ENCODE peak calls at places on chromosomes 4 and X, in ten cellular contexts. O, J, R, L, C, Z, N, X, B and K are unnamed samples.

GRCh38 chrX:51494409-51494808 is 2.0 kb downstream of the NUDT11 start:
- DNase-seq in R (no peak), Z (no peak), C (no peak), O (no peak), L (no peak), N (no peak), J (no peak), B (no peak), X (no peak), K (no peak)

GRCh38 chrX:78747471-78747870 is at the start of gene LPAR4:
- DNase-seq in X (no peak), L (peak), C (no peak), J (no peak), R (peak), Z (no peak), B (no peak), O (no peak), N (no peak), K (peak)

GRCh38 chr4:57078685-57079521 is 31.3 kb downstream of the IGFBP7 start:
- DNase-seq in Z (no peak), C (no peak), L (peak), R (peak), N (no peak), X (peak), J (no peak), B (peak), O (no peak), K (no peak)

GRCh38 chr4:98260047-98260578 is 1.1 kb upstream of the RAP1GDS1 start:
- DNase-seq in C (peak), N (peak), X (peak), J (peak), L (peak), O (no peak), B (no peak), Z (peak), R (no peak), K (peak)

GRCh38 chr4:165301833-165302232 is 25.6 kb upstream of the MSMO1 start:
- DNase-seq in N (no peak), R (no peak), O (no peak), L (no peak), X (no peak), B (no peak), C (no peak), J (no peak), Z (no peak), K (no peak)

GRCh38 chrX:120672389-120672788 is 42.5 kb upstream of the C1GALT1C1 start:
- DNase-seq in X (peak), O (peak), R (peak), Z (peak), C (peak), B (peak), N (peak), L (no peak), J (no peak), K (no peak)

GRCh38 chr4:47899639-47900038 is 14.7 kb downstream of the NFXL1 start:
- DNase-seq in R (no peak), L (no peak), C (no peak), Z (no peak), J (no peak), B (no peak), N (no peak), X (no peak), O (no peak), K (no peak)

GRCh38 chr4:82688091-82688815 is 110.3 kb downstream of the SCD5 start:
- DNase-seq in J (no peak), C (no peak), N (no peak), Z (no peak), O (no peak), X (no peak), R (no peak), L (no peak), B (no peak), K (no peak)

GRCh38 chr4:9916346-9916745 is 105.0 kb downstream of the SLC2A9 start:
- DNase-seq in J (no peak), C (no peak), N (no peak), L (no peak), Z (no peak), X (no peak), O (no peak), B (no peak), R (no peak), K (no peak)

GRCh38 chr4:158121203-158121586 is 51.6 kb downstream of the GASK1B start:
- DNase-seq in C (no peak), R (peak), Z (peak), N (no peak), X (peak), J (no peak), B (peak), L (no peak), O (peak), K (no peak)

GRCh38 chr4:43776371-43776770 is 672.2 kb downstream of the KCTD8 start:
- DNase-seq in C (no peak), X (peak), L (no peak), J (no peak), N (no peak), O (no peak), B (peak), Z (no peak), R (no peak), K (no peak)

GRCh38 chrX:19879742-19880378 is 7.5 kb downstream of the SH3KBP1 start:
- DNase-seq in L (no peak), O (no peak), N (no peak), R (no peak), J (no peak), C (no peak), Z (no peak), X (no peak), B (no peak), K (no peak)

GRCh38 chr4:174713181-174713580 is 115.9 kb downstream of the GLRA3 start:
- DNase-seq in L (no peak), C (no peak), J (no peak), X (no peak), O (no peak), B (no peak), R (no peak), Z (no peak), N (no peak), K (no peak)

GRCh38 chr4:46392421-46392820 is 2.5 kb upstream of the GABRA2 start:
- DNase-seq in C (no peak), Z (no peak), L (no peak), B (peak), R (no peak), O (no peak), X (peak), N (no peak), J (no peak), K (no peak)

GRCh38 chr4:4248036-4248884 is at the start of gene TMEM128:
- DNase-seq in X (peak), O (peak), R (peak), N (peak), L (peak), Z (peak), J (peak), B (peak), C (peak), K (peak)

GRCh38 chr4:41361831-41362646 is 105.3 kb downstream of the UCHL1 start:
- DNase-seq in Z (peak), L (no peak), J (no peak), O (no peak), N (no peak), C (no peak), B (no peak), R (no peak), X (no peak), K (no peak)

GRCh38 chr4:121227254-121227867 is 63.2 kb upstream of the TNIP3 start:
- DNase-seq in R (no peak), N (no peak), X (no peak), Z (no peak), L (no peak), B (no peak), O (no peak), C (no peak), J (no peak), K (no peak)

GRCh38 chr4:120864969-120865368 is 57.6 kb downstream of the PRDM5 start:
- DNase-seq in L (no peak), J (no peak), X (no peak), N (no peak), O (no peak), B (no peak), R (no peak), Z (no peak), C (no peak), K (no peak)

GRCh38 chr4:102342404-102343074 is 2.7 kb downstream of the SLC39A8 start:
- DNase-seq in R (no peak), Z (no peak), B (no peak), J (no peak), C (no peak), L (no peak), X (no peak), N (no peak), O (no peak), K (no peak)

GRCh38 chr4:105909699-105910340 is 14.5 kb downstream of the NPNT start:
- DNase-seq in J (no peak), R (peak), L (no peak), O (no peak), X (peak), N (no peak), C (no peak), B (peak), Z (no peak), K (no peak)

GRCh38 chr4:112448211-112448745 is 67.7 kb downstream of the NEUROG2 start:
- DNase-seq in O (peak), R (no peak), N (no peak), C (no peak), B (peak), J (no peak), Z (no peak), X (peak), L (no peak), K (no peak)

GRCh38 chr4:107444-108429 is 16.6 kb upstream of the ZNF718 start:
- DNase-seq in B (no peak), J (no peak), X (no peak), Z (no peak), O (no peak), C (no peak), R (no peak), N (no peak), L (peak), K (no peak)

GRCh38 chr4:167114416-167114971 is 119.8 kb downstream of the SPOCK3 start:
- DNase-seq in O (no peak), J (no peak), Z (no peak), N (no peak), X (no peak), L (no peak), C (no peak), B (peak), R (peak), K (no peak)

GRCh38 chr4:82561745-82562552 is at the start of gene TMEM150C:
- DNase-seq in L (peak), R (no peak), X (peak), Z (peak), J (peak), O (no peak), C (peak), B (peak), N (peak), K (peak)

GRCh38 chrX:39752820-39753219 is 344.9 kb downstream of the BCOR start:
- DNase-seq in C (no peak), Z (peak), O (no peak), L (no peak), X (no peak), N (no peak), J (no peak), B (peak), R (no peak), K (no peak)

GRCh38 chr4:120769227-120769626 is 153.3 kb downstream of the PRDM5 start:
- DNase-seq in N (no peak), L (no peak), C (no peak), Z (no peak), B (peak), R (no peak), X (peak), O (no peak), J (no peak), K (no peak)

GRCh38 chr4:113406723-113407016 is 354.9 kb downstream of the CAMK2D start:
- DNase-seq in J (no peak), C (no peak), L (no peak), X (no peak), Z (no peak), N (no peak), R (no peak), B (no peak), O (no peak), K (no peak)

GRCh38 chrX:14798805-14799397 is 74.0 kb downstream of the FANCB start:
- DNase-seq in O (no peak), R (no peak), C (no peak), L (no peak), B (no peak), J (no peak), N (no peak), X (no peak), Z (no peak), K (no peak)

GRCh38 chr4:110505440-110505839 is 29.5 kb downstream of the ENPEP start:
- DNase-seq in L (no peak), Z (no peak), R (no peak), C (no peak), J (no peak), N (no peak), X (no peak), B (no peak), O (no peak), K (no peak)
- TF ChIP-seq CTCF in L (no peak), Z (no peak), R (no peak), C (no peak), J (no peak), N (no peak), X (no peak), B (no peak), O (no peak), K (no peak)

DNA sequence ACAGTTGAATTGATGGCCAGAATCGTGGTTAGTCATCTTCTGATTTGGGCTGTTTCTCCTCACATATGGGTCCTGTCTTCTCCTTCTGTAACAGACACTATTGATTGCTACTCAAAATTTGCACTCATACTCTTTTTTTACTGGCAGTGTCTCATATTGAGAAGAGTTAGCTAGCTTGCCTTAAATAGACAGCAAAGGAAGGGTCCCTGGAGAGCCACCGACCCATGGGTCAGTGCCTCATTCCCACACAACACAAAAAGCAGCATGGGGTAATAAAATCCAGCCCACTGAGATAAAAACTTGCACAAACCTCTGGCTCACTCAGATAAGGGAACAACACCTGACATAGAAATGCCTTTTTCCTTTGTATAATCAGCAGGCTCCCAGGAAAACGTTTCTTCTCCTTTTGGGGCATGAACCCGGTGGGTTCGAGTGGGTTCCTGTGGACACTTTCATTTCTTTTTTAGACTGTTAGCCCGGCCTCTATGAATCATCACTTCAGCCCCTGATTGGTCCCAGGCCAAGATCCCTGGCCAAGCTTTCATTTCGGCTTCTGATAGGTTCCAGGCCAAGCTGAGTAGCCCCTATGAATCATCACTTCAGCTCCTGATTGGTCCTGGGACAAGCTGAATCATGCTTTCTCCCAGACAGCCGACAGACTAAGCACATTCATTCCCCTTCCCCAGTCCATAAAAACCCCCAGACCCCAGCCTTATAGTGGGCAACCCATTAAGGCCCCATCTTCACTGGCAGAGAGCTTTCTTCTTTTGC is 408.1 kb downstream of the DCAF12L2 start:
- DNase-seq in C (peak), X (peak), O (no peak), J (no peak), N (peak), B (peak), L (no peak), Z (no peak), R (no peak), K (no peak)
- TF ChIP-seq CTCF in C (no peak), X (no peak), O (no peak), J (no peak), N (no peak), B (no peak), L (no peak), Z (no peak), R (no peak), K (no peak)

DNA sequence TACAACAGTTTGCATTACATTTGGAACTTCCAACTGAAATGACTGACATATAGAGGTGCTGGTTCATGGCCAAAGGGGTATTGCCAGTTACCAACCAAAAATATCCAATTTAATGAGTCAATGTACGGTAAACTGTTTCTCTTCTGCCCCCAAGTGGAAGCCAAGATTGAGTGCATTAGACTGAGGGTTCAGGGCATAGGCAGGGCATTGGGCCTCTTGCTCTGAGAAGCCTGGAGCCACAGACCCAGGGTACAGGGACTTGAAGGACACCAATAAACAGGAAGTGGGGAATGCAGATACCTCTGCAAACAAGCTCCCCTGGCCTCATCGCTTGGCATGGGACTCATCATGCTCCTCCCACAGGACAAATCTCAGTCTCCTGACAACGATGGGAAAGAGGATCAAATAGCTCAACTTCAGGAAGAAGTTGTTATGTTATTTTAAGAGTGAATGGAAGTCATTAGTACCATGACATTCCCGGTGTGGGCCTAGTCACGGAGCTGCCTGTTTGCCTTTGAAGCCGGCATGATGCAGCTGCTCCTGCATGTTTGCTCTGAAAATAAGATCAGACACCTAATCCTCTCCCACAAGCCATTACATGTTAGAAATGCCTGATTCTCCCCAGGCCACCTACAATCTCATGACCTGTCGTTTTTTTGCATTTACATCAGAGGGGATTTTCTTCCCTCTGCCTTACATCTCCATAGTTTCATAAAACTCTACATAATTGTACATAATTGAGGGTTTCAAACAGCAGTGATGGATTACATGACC is 224.2 kb downstream of the RCHY1 start:
- DNase-seq in O (no peak), N (no peak), X (no peak), J (no peak), L (peak), R (no peak), B (peak), C (no peak), Z (no peak), K (peak)
- TF ChIP-seq CTCF in O (no peak), N (peak), X (no peak), J (no peak), L (no peak), R (peak), B (peak), C (peak), Z (peak), K (peak)

DNA sequence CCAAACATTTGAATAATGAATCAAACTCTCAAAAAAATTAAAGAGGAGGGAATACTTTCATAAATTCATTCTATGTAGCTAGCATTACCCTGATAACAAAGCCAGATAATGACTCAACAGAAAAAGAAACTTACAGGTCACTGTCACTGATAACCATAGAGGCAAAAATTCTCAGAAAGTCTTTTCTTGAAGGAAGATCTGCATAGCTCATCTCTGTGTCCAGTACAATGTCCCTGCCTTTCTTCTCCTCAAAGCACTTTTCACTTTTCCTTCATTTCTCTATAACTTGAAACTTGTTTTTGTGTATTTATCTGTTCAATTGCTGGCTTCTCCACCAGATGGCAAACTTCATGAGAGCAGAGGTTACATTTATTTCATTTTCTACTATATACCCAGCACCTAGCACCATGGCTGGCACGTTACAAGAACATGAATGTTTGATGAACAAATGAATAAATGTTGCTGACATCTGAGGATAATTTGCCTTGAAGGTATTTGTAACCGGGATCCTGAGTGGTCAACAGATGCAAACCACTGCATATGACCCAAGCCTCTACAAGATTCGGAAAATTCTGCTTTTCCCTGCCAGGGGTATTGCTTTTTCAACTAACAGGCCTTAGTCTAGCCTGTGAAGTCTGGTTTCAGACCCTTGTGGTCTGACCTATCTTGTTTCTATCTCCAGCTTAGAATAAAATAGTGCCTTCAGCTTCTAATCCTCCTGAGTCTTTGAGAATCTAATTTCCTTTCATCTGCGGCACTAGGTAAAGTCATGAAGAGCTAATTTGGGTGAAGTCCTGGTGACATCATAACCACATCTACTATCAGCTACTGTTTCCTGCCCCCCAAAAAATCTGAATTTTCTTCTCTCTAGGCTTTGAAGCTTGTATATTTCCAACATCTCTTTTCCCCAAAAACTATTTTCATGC is 52.5 kb upstream of the ANTXR2 start:
- DNase-seq in C (no peak), L (no peak), J (no peak), N (no peak), B (peak), Z (no peak), R (no peak), X (peak), O (no peak), K (no peak)
- TF ChIP-seq CTCF in C (peak), L (no peak), J (peak), N (peak), B (peak), Z (peak), R (peak), X (peak), O (peak), K (peak)

DNA sequence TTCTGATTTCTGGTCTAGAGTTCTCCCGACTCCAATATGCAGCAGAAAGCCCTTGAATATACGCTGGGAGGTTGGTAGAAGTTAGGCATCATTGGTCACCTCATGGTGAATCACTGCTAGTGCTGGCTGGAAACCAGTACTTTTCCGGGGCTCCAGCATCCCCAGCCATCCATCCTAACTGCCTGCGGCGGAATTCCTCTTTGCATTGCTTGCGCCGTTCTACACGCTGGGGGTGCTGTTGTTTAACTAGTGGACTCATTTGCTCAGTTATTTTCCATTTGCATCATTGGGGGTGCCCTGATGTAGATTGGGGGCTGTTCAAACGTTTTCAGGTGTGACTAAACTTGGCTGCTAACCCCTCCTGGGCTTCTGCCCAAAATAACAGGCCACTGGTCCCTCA is 23.3 kb upstream of the GPR50 start:
- DNase-seq in Z (no peak), B (peak), O (no peak), J (no peak), R (no peak), N (no peak), C (no peak), X (peak), L (peak), K (peak)
- TF ChIP-seq CTCF in Z (no peak), B (peak), O (peak), J (peak), R (peak), N (peak), C (no peak), X (no peak), L (no peak), K (peak)

DNA sequence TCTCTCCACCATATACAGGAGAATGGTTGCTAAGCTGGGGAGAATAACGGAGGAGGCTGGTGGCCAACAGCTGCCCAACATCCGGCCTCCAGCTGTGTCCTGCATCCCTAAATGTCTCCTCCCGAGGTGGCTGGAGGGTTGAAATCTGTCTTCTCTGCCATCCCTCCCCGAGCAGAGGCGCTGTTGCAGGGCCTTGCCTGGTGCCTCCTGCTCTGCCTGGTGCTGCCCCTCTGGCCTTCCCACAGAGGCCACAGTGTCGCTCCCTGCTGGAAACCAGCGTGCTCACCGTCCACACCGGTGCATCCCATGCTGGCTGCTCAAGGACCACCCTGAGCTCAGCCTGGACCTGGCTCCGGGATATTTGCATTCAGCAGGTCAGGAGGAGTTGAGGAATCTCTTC is 115.2 kb downstream of the ENPP6 start:
- DNase-seq in Z (no peak), C (no peak), N (no peak), J (no peak), R (no peak), B (no peak), X (no peak), O (no peak), L (no peak), K (no peak)
- TF ChIP-seq CTCF in Z (no peak), C (no peak), N (no peak), J (no peak), R (no peak), B (no peak), X (no peak), O (no peak), L (no peak), K (no peak)